ENCODE peak calls at places on chromosomes 5 and 9, in six cellular contexts. W is neural progenitor cell, R is A549, E is IMR-90, O is skeletal muscle cell, M is sigmoid colon. Y is an unnamed sample.

GRCh38 chr5:36276864-36277263 is 24.8 kb downstream of the RANBP3L start:
- DNase-seq in W (no peak), R (no peak), E (no peak), O (no peak), M (no peak), Y (no peak)

GRCh38 chr5:18457255-18457654 is 823.0 kb downstream of the TAF11L14 start:
- DNase-seq in W (no peak), R (no peak), E (no peak), O (no peak), M (no peak), Y (no peak)

GRCh38 chr5:157855404-157855994 is 3.4 kb downstream of the CLINT1 start:
- DNase-seq in W (peak), R (peak), E (peak), O (no peak), M (peak), Y (peak)

GRCh38 chr9:970310-971002 is 6.0 kb upstream of the DMRT3 start:
- DNase-seq in W (peak), R (no peak), E (no peak), O (no peak), M (no peak), Y (no peak)

GRCh38 chr9:100292414-100292813 is 60.3 kb downstream of the TEX10 start:
- DNase-seq in W (no peak), R (no peak), E (no peak), O (no peak), M (no peak), Y (no peak)

GRCh38 chr9:16509946-16510504 is 360.4 kb downstream of the BNC2 start:
- DNase-seq in W (no peak), R (no peak), E (peak), O (no peak), M (no peak), Y (peak)

GRCh38 chr5:8600843-8601242 is 731.9 kb downstream of the MTRR start:
- DNase-seq in W (no peak), R (no peak), E (no peak), O (no peak), M (no peak), Y (no peak)

GRCh38 chr9:77161966-77162365 is 15.4 kb upstream of the VPS13A start:
- DNase-seq in W (no peak), R (no peak), E (no peak), O (no peak), M (no peak), Y (no peak)

GRCh38 chr9:91023741-91024140 is 222.1 kb downstream of the SYK start:
- DNase-seq in W (no peak), R (no peak), E (no peak), O (no peak), M (no peak), Y (no peak)

GRCh38 chr9:131923132-131923671 is 156.5 kb downstream of the MED27 start:
- DNase-seq in W (no peak), R (no peak), E (no peak), O (no peak), M (no peak), Y (no peak)

GRCh38 chr5:39426136-39426535 is 1.4 kb upstream of the DAB2 start:
- DNase-seq in W (no peak), R (no peak), E (no peak), O (no peak), M (no peak), Y (no peak)

GRCh38 chr5:39427225-39427624 is 2.4 kb upstream of the DAB2 start:
- DNase-seq in W (peak), R (no peak), E (peak), O (no peak), M (no peak), Y (no peak)

GRCh38 chr5:39423331-39423751 is 1.4 kb downstream of the DAB2 start:
- DNase-seq in W (peak), R (no peak), E (no peak), O (no peak), M (no peak), Y (no peak)

GRCh38 chr5:39422886-39423285 is 1.9 kb downstream of the DAB2 start:
- DNase-seq in W (no peak), R (no peak), E (no peak), O (no peak), M (no peak), Y (no peak)

DNA sequence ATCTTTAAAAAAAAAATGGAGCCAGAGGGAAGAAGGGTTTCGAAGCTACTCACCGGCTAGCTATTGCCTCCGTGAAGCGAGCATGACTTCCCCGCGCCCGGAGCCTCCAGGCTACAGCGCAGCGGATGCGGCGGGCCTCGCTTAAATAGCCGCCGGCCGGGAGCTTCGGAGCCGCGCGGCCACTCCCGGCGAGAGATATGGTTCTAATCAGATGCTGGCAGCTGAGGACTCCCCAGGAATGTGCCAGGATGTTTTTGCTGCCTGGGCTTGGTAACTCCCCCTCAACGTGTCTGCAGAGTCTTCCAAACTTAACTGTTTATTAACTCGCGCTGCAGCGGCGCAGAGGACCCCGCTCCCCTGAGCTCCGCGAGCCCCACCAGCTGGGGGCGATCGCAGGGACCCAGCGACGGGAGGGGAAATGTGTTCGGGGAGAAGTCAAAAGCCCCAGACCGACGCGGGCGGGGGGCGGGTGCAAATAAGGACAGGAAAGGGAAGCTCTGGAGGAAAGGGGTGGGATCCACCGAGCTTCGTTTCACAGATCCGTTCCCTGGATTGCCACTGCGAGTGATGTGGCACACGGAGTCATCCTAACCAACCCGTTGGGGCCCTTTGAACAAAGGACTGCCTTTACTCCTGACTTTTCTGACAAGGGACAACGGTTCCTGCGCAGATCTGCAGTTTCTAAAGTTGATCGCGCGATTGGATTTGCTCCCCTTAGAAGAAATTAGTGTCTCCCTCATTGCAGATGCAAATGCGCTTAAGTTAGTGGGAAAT is at the start of gene DAB2:
- DNase-seq in W (peak), R (peak), E (peak), O (peak), M (peak), Y (peak)
- H3K4me3 ChIP-seq in W (peak), R (peak), E (peak), O (peak), M (peak), Y (peak)

GRCh38 chr9:34589656-34590375 is at the start of gene CNTFR:
- DNase-seq in W (peak), R (no peak), E (no peak), O (no peak), M (peak), Y (no peak)

GRCh38 chr9:34590376-34591090 is 1.0 kb upstream of the CNTFR start:
- DNase-seq in W (peak), R (no peak), E (no peak), O (no peak), M (peak), Y (no peak)

GRCh38 chr9:34591911-34592866 is 2.7 kb upstream of the CNTFR start:
- DNase-seq in W (no peak), R (no peak), E (no peak), O (no peak), M (no peak), Y (no peak)

GRCh38 chr9:34592895-34593601 is 3.5 kb upstream of the CNTFR start:
- DNase-seq in W (peak), R (no peak), E (no peak), O (no peak), M (peak), Y (no peak)

DNA sequence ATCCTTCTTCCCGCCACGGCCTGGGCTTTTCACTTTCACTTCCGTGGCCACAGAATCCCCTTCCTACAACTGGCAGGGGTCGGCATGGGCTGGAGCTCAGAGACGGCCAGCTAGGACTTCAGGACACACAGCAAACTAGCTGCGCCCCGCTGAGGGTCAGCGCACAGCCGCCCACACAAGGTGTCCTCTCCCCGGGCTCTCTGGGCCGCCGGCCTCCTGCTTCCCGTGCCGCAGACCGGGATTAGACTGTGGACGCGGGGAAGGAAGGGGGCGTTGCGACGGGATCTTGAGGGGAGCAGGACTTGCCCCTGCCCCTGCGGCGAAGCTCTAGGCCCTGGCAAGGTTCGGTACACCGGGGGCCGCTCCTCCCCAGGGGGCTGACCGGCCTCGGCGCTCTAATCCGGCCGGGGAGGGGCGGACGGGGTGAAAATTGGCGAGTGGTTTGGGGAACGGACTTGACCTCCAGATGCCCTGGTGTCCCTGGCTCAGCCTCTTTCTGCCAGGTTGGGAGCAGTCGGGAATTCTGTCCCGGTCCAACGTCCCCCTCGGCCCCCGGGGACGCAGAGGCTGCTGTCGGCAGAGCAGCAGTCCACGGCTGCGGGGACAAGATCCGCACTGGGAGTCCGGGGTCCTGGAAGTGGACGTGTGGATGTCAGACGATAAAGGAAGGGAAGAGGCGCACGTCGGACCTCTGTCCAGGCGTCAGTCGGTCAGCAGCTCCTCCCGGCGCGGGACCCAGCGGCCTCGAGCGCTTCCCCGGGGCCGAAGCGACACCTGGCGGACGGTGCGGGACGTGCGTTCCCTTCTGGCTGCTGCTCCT is 1.8 kb upstream of the CNTFR start:
- DNase-seq in W (peak), R (peak), E (peak), O (peak), M (peak), Y (no peak)
- H3K4me3 ChIP-seq in W (peak), R (no peak), E (no peak), O (no peak), M (peak), Y (no peak)

DNA sequence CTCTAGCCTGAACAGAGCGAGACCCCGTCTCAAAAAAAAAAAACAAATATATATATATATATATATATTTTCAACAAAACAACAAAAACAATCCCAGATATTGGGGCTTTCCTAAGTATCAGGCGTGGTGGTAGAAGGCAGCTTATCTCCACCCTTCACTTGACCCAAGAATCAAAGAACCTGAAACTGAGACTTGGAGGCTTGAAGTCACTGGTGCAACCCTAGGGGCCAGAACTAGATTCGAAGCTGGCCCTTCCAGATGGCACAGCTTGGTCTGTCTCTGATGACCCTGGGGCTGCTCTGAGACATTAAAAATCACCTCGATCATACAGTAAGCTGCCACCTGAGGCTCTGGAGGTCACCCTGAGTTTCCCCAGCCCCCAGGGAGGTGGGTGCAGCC is 1.3 kb upstream of the KCNMB1 start:
- DNase-seq in W (no peak), R (no peak), E (no peak), O (no peak), M (no peak), Y (no peak)
- H3K4me3 ChIP-seq in W (no peak), R (no peak), E (no peak), O (no peak), M (peak), Y (no peak)

DNA sequence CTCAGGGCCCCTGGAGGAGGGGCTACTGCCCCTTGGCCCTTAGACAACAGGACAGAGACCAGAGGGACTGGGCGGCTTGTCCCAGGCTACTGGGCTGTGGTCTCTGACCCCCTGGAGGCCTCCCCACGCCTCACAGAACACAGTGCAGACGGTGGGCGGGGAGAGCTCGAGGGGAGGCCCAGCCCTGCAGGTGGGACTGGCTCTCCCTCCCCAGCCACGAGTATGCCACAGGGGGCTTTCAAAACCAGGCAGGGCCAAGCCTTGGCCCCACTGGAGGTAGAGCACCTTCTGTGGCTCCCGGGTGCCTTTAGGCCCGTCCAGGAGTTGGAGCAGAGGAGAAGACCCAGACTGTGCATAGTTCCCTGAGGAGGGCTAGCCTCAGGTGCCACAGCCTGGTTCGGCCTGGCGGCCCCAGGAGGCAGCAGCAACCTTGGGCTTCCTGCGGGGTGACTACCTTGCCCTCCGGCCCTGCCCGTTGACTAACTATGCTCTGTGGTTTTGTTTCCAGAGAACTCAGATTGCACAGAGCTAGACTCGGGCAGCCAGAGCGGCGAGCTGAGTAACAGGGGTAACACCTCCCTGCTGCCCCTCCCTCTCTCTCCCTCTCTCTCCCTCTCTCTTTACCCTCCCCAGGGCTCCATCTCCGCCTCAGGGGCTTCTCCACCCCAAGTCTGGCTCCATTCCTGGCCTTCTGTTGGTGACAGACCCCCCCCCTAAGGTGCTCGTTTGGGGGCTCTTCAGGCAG is 15.5 kb downstream of the CARD19 start:
- DNase-seq in W (no peak), R (no peak), E (peak), O (no peak), M (peak), Y (no peak)
- H3K4me3 ChIP-seq in W (no peak), R (no peak), E (no peak), O (no peak), M (no peak), Y (no peak)

DNA sequence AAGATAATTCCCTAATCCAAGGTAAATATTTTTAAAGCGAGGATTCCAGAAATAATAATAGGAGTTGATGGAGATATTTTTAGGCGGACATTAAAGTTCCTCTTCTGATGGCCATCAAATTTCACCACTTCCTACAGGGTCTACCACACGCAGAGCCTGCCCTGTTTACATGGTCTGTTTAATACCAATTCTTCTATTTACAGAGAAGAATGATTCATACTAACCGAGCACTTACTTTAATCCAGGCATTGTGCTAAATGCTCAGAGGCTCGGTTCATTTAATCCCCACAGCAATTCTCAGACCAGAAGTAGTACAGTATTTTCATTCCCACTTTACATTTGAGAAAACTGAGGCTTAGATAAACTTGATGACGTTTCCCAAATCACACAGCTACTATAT is 3.0 kb upstream of the ITGA1 start:
- DNase-seq in W (no peak), R (no peak), E (peak), O (no peak), M (no peak), Y (no peak)
- H3K4me3 ChIP-seq in W (no peak), R (no peak), E (no peak), O (no peak), M (no peak), Y (no peak)